ENCODE peak calls at places on chromosomes 1 and 21, in four cellular contexts. N is right lobe of liver, E is upper lobe of right lung, O is GM23338. F is an unnamed sample.

GRCh38 chr1:229452956-229453801 is 19.3 kb upstream of the ACTA1 start:
- DNase-seq in N (no peak), E (no peak), O (peak; percentile 49), F (no peak)

GRCh38 chr1:224668991-224669390 is 52.9 kb downstream of the CNIH3 start:
- DNase-seq in N (no peak), E (no peak), O (no peak), F (no peak)

GRCh38 chr21:43361127-43361492 is 65.8 kb downstream of the SIK1 start:
- DNase-seq in N (peak; percentile 29), E (no peak), O (no peak), F (no peak)

GRCh38 chr1:212581034-212581433 is 27.5 kb upstream of the ATF3 start:
- DNase-seq in N (no peak), E (no peak), O (no peak), F (no peak)

GRCh38 chr1:159598196-159598595 is 10.6 kb downstream of the APCS start:
- DNase-seq in N (no peak), E (no peak), O (peak; percentile 51), F (peak; percentile 98)

GRCh38 chr1:59481915-59482505 is 185.1 kb downstream of the FGGY start:
- DNase-seq in N (no peak), E (no peak), O (no peak), F (peak; percentile 46)

GRCh38 chr1:27402349-27402754 is 9.9 kb downstream of the GPR3 start:
- DNase-seq in N (peak; percentile 74), E (peak; percentile 91), O (peak; percentile 75), F (no peak)

GRCh38 chr1:225474986-225475820 is 47.4 kb upstream of the LBR start:
- DNase-seq in N (peak; percentile 76), E (peak; percentile 85), O (peak; percentile 79), F (no peak)

GRCh38 chr1:220928725-220929297 is 49.6 kb downstream of the HLX start:
- DNase-seq in N (no peak), E (no peak), O (no peak), F (no peak)

GRCh38 chr1:33455537-33456301 is 16.7 kb upstream of the ZSCAN20 start:
- DNase-seq in N (no peak), E (peak; percentile 53), O (peak; percentile 77), F (peak; percentile 77)

GRCh38 chr1:31373897-31374486 is 1.1 kb upstream of the FABP3 start:
- DNase-seq in N (no peak), E (no peak), O (no peak), F (no peak)

GRCh38 chr1:91567583-91567982 is 66.9 kb downstream of the CDC7 start:
- DNase-seq in N (no peak), E (no peak), O (no peak), F (no peak)

GRCh38 chr1:55131801-55132200 is 83.4 kb downstream of the USP24 start:
- DNase-seq in N (no peak), E (no peak), O (no peak), F (peak; percentile 36)

GRCh38 chr1:98253145-98253544 is 332.3 kb upstream of the DPYD start:
- DNase-seq in N (no peak), E (no peak), O (peak; percentile 46), F (no peak)

GRCh38 chr1:94244816-94245215 is 7.4 kb upstream of the ARHGAP29 start:
- DNase-seq in N (no peak), E (no peak), O (no peak), F (no peak)

GRCh38 chr1:68121536-68121935 is 71.1 kb upstream of the DIRAS3 start:
- DNase-seq in N (no peak), E (no peak), O (no peak), F (no peak)

GRCh38 chr1:183308719-183309118 is 109.5 kb downstream of the NMNAT2 start:
- DNase-seq in N (no peak), E (no peak), O (no peak), F (no peak)

GRCh38 chr21:34544032-34544496 is 32.1 kb upstream of the KCNE1 start:
- DNase-seq in N (peak; percentile 71), E (peak; percentile 73), O (peak; percentile 92), F (no peak)

GRCh38 chr1:36440044-36440443 is 10.2 kb downstream of the OSCP1 start:
- DNase-seq in N (no peak), E (no peak), O (no peak), F (no peak)

GRCh38 chr1:29397256-29397590 is 160.9 kb downstream of the PTPRU start:
- DNase-seq in N (no peak), E (no peak), O (no peak), F (no peak)

GRCh38 chr1:36764796-36765195 is 269.5 kb downstream of the GRIK3 start:
- DNase-seq in N (no peak), E (peak; percentile 26), O (no peak), F (no peak)

GRCh38 chr1:28078680-28079626 is 9.5 kb downstream of the EYA3 start:
- DNase-seq in N (no peak), E (no peak), O (no peak), F (peak; percentile 64)

GRCh38 chr1:40064797-40065492 is 24.4 kb downstream of the CAP1 start:
- DNase-seq in N (no peak), E (no peak), O (no peak), F (no peak)

GRCh38 chr1:94970783-94971182 is 43.9 kb upstream of the CNN3 start:
- DNase-seq in N (no peak), E (no peak), O (peak; percentile 43), F (no peak)

GRCh38 chr1:116167625-116168276 is 56.6 kb downstream of the MAB21L3 start:
- DNase-seq in N (peak; percentile 27), E (no peak), O (peak; percentile 62), F (no peak)

GRCh38 chr1:74732960-74733615 is at the start of the genes CRYZ and TYW3:
- DNase-seq in N (peak; percentile 84), E (peak; percentile 92), O (peak; percentile 92), F (peak; percentile 69)

GRCh38 chr1:55309053-55309452 is 93.9 kb upstream of the USP24 start:
- DNase-seq in N (no peak), E (no peak), O (no peak), F (no peak)

GRCh38 chr1:228013322-228014234 is 6.8 kb downstream of the WNT3A start:
- DNase-seq in N (no peak), E (peak; percentile 68), O (no peak), F (no peak)

GRCh38 chr1:12460121-12460520 is 157.9 kb downstream of the DHRS3 start:
- DNase-seq in N (no peak), E (no peak), O (no peak), F (no peak)

GRCh38 chr1:154931940-154932487 is 4.5 kb downstream of the PMVK start:
- DNase-seq in N (peak; percentile 89), E (peak; percentile 90), O (no peak), F (no peak)

GRCh38 chr1:64572222-64572900 is 102.4 kb downstream of the CACHD1 start:
- DNase-seq in N (no peak), E (no peak), O (peak; percentile 73), F (no peak)

GRCh38 chr1:17887646-17888395 is 132.7 kb downstream of the ACTL8 start:
- DNase-seq in N (no peak), E (peak; percentile 46), O (no peak), F (no peak)

GRCh38 chr1:21647431-21648373 is 21.5 kb downstream of the RAP1GAP start:
- DNase-seq in N (no peak), E (no peak), O (peak; percentile 96), F (no peak)

GRCh38 chr1:162021124-162021523 is 2.5 kb downstream of the OLFML2B start:
- DNase-seq in N (no peak), E (no peak), O (peak; percentile 16), F (no peak)

GRCh38 chr1:77253211-77253610 is 28.6 kb upstream of the AK5 start:
- DNase-seq in N (no peak), E (no peak), O (peak; percentile 37), F (no peak)

GRCh38 chr1:7152655-7153054 is 367.4 kb downstream of the CAMTA1 start:
- DNase-seq in N (no peak), E (no peak), O (no peak), F (no peak)

GRCh38 chr21:35575280-35575915 is 484.9 kb downstream of the SETD4 start:
- DNase-seq in N (no peak), E (no peak), O (no peak), F (peak; percentile 74)

GRCh38 chr1:53343831-53344668 is 16.2 kb upstream of the LRP8 start:
- DNase-seq in N (peak; percentile 6), E (peak; percentile 51), O (no peak), F (no peak)

GRCh38 chr1:22237433-22238093 is 94.7 kb upstream of the WNT4 start:
- DNase-seq in N (no peak), E (peak; percentile 79), O (no peak), F (no peak)

GRCh38 chr1:234607091-234608025 is 2.6 kb downstream of the IRF2BP2 start:
- DNase-seq in N (peak; percentile 44), E (peak; percentile 74), O (peak; percentile 48), F (no peak)
- TF ChIP-seq CTCF in N (peak; percentile 33), E (peak; percentile 31), O (peak; percentile 27), F (peak; percentile 45)

DNA sequence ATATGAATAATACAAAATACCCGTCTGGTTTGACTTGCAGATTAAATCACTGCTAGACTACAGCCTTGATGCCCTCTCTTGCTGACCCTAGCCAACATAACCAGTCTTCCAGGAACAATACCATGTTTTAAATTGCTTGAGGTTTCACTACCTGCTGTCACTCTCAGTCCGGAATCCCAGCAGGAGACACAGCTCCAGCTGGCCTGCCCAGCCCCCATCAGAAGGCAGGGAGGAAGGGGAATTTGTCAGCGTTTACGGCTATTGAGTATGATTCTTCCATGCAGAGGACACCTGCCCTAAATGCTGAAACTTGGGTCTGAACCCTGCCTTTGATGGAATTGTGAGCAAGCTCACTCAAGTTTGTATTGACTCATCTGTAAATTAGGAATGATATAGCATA is 33.0 kb downstream of the ZNF496 start:
- DNase-seq in N (no peak), E (peak; percentile 1), O (no peak), F (no peak)
- H3K4me3 ChIP-seq in N (no peak overlapping the region), E (no peak overlapping the region), O (peak overlapping the region; percentile 31), F (no peak overlapping the region)

GRCh38 chr1:165930961-165931360 is 103.5 kb downstream of the UCK2 start:
- DNase-seq in N (no peak), E (no peak), O (no peak), F (no peak)
- TF ChIP-seq CTCF in N (no peak), E (no peak), O (no peak), F (no peak)

DNA sequence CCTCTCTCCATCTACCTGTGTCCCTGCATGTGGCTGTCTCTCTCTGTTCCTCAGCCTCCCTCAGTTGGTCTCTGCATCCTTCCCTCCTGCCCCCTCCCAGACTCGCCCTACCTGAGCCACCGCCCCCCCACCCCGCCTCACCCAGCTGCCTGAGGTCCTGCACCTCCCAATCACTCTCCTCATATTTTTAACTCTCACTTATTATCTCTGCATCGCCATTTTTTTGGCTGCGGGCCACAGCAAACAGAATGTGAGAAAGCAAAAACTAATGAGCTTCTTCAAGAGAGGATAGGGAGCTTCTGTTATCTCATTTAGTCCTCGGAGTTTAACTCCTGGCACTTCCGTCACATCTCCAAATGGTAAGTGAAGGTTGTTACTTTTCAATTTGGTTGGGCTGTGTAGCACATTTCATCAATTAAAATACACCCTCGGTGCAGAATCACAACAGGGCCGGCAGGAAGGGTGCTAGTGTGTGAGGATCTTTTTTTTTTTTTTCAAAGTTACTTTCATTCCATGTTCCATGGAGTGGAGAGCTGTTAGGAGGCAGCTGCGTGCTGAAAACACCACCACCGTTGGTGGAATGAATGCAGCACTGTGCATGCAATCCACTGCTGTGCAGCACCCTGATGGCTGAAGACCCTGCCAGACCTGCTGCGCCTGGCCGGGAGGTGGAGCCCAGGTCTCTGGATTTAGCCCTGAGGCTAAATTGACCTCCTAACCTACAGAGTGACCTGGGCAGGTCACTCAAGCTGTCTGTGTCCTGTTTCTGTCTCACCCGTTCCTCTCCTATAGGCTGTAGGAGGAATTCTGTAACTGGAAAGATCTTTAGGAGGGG is 157.2 kb upstream of the NFIA start:
- DNase-seq in N (no peak), E (no peak), O (no peak), F (no peak)
- H3K4me3 ChIP-seq in N (no peak overlapping the region), E (no peak overlapping the region), O (no peak overlapping the region), F (no peak overlapping the region)